ENCODE peak calls at places on chromosomes 1 and 21, in seven cellular contexts. D is CD8-positive, alpha-beta T cell; U is activated CD4-positive, alpha-beta T cell treated with anti-CD3 and anti-CD28 coated beads, Interleukin-2, amount 50 U/mL, for 48 hours; L is lung microvascular endothelial cell; H is iris pigment epithelial cell; S is stimulated activated CD8-positive, alpha-beta memory T cell treated with anti-CD3 and anti-CD28 coated beads, Interleukin-4, amount 100 ng/mL, for 24 hours; K is fibroblast of mammary gland. A is an unnamed sample.

GRCh38 chr1:229058716-229059115 is 212.2 kb upstream of the RAB4A start:
- DNase-seq in D (no peak), U (no peak), L (peak), H (peak), S (no peak), K (no peak), A (no peak)

GRCh38 chr1:83905315-83905907 is 93.5 kb downstream of the TTLL7 start:
- DNase-seq in D (no peak), U (no peak), L (peak), H (peak), S (no peak), K (peak), A (no peak)

GRCh38 chr1:208988811-208989222 is 594.7 kb upstream of the CAMK1G start:
- DNase-seq in D (no peak), U (peak), L (peak), H (peak), S (no peak), K (peak), A (no peak)

GRCh38 chr1:6223617-6224016 is 12.1 kb downstream of the ICMT start:
- DNase-seq in D (no peak), U (no peak), L (no peak), H (no peak), S (no peak), K (no peak), A (no peak)

GRCh38 chr1:219778110-219778509 is 150.2 kb downstream of the SLC30A10 start:
- DNase-seq in D (no peak), U (no peak), L (no peak), H (no peak), S (no peak), K (no peak), A (no peak)

GRCh38 chr1:89483010-89483756 is 41.4 kb upstream of the LRRC8B start:
- DNase-seq in D (peak), U (peak), L (peak), H (peak), S (peak), K (peak), A (no peak)

GRCh38 chr21:24634749-24635148 is 972.5 kb downstream of the MRPL39 start:
- DNase-seq in D (no peak), U (no peak), L (no peak), H (no peak), S (no peak), K (no peak), A (no peak)

GRCh38 chr1:176118985-176119384 is 88.1 kb downstream of the COP1 start:
- DNase-seq in D (no peak), U (no peak), L (no peak), H (peak), S (no peak), K (no peak), A (no peak)

GRCh38 chr1:224267922-224268321 is 62.0 kb downstream of the NVL start:
- DNase-seq in D (no peak), U (no peak), L (no peak), H (no peak), S (no peak), K (no peak), A (no peak)

GRCh38 chr21:26595971-26596370 is 22.9 kb upstream of the CYYR1 start:
- DNase-seq in D (no peak), U (no peak), L (no peak), H (no peak), S (no peak), K (no peak), A (no peak)

GRCh38 chr1:179303173-179303572 is 9.6 kb downstream of the SOAT1 start:
- DNase-seq in D (no peak), U (no peak), L (no peak), H (no peak), S (no peak), K (no peak), A (no peak)

GRCh38 chr21:30446969-30447368 is 6.9 kb downstream of the KRTAP15-1 start:
- DNase-seq in D (no peak), U (no peak), L (no peak), H (no peak), S (no peak), K (no peak), A (no peak)

GRCh38 chr1:110857964-110858948 is 14.7 kb upstream of the CD53 start:
- DNase-seq in D (no peak), U (no peak), L (no peak), H (no peak), S (no peak), K (no peak), A (no peak)

GRCh38 chr1:14440166-14440565 is 158.3 kb upstream of the KAZN start:
- DNase-seq in D (no peak), U (no peak), L (no peak), H (no peak), S (no peak), K (no peak), A (no peak)

GRCh38 chr1:157994081-157994581 is 686 bp downstream of the KIRREL1 start:
- DNase-seq in D (no peak), U (no peak), L (peak), H (no peak), S (no peak), K (no peak), A (no peak)

GRCh38 chr1:162310337-162310736 is 66.3 kb downstream of the SPATA46 start:
- DNase-seq in D (no peak), U (no peak), L (no peak), H (peak), S (no peak), K (peak), A (no peak)

GRCh38 chr1:65174585-65174984 is 26.6 kb downstream of the AK4 start:
- DNase-seq in D (no peak), U (no peak), L (no peak), H (peak), S (no peak), K (peak), A (no peak)

GRCh38 chr1:179728266-179728665 is 14.8 kb upstream of the FAM163A start:
- DNase-seq in D (no peak), U (no peak), L (no peak), H (no peak), S (no peak), K (peak), A (no peak)

GRCh38 chr1:16980473-16981268 is at the start of gene MFAP2:
- DNase-seq in D (no peak), U (no peak), L (peak), H (no peak), S (no peak), K (peak), A (no peak)

GRCh38 chr1:44757420-44757819 is 17.8 kb downstream of the KIF2C start:
- DNase-seq in D (no peak), U (no peak), L (no peak), H (no peak), S (no peak), K (no peak), A (no peak)

GRCh38 chr21:38804617-38805281 is 980 bp upstream of the ETS2 start:
- DNase-seq in D (no peak), U (peak), L (peak), H (peak), S (no peak), K (peak), A (no peak)

GRCh38 chr21:16742116-16742515 is 770.7 kb upstream of the CXADR start:
- DNase-seq in D (no peak), U (no peak), L (no peak), H (no peak), S (no peak), K (no peak), A (no peak)

GRCh38 chr1:239804265-239804664 is 287.4 kb upstream of the FMN2 start:
- DNase-seq in D (no peak), U (no peak), L (no peak), H (no peak), S (no peak), K (no peak), A (no peak)

GRCh38 chr1:77250126-77250525 is 30.9 kb upstream of the PIGK start:
- DNase-seq in D (no peak), U (no peak), L (no peak), H (no peak), S (no peak), K (no peak), A (no peak)

GRCh38 chr1:19053486-19053885 is 97.0 kb upstream of the IFFO2 start:
- DNase-seq in D (no peak), U (no peak), L (no peak), H (no peak), S (no peak), K (no peak), A (no peak)

GRCh38 chr21:33014331-33014730 is 11.4 kb upstream of the OLIG2 start:
- DNase-seq in D (no peak), U (no peak), L (no peak), H (no peak), S (no peak), K (no peak), A (no peak)

GRCh38 chr1:53681647-53682368 is 57.2 kb downstream of the GLIS1 start:
- DNase-seq in D (peak), U (peak), L (peak), H (peak), S (peak), K (no peak), A (no peak)

GRCh38 chr1:60949154-60949825 is 133.1 kb upstream of the NFIA start:
- DNase-seq in D (no peak), U (no peak), L (peak), H (no peak), S (no peak), K (no peak), A (no peak)

GRCh38 chr1:9929431-9930385 is 13.5 kb downstream of the LZIC start:
- DNase-seq in D (no peak), U (no peak), L (peak), H (no peak), S (no peak), K (no peak), A (no peak)

GRCh38 chr1:11526071-11526895 is 47.3 kb downstream of the DISP3 start:
- DNase-seq in D (no peak), U (no peak), L (no peak), H (no peak), S (no peak), K (no peak), A (no peak)

GRCh38 chr1:84827976-84828375 is 65.0 kb downstream of the LPAR3 start:
- DNase-seq in D (no peak), U (no peak), L (no peak), H (no peak), S (no peak), K (no peak), A (no peak)

GRCh38 chr1:160261526-160261877 is 847 bp downstream of the DCAF8 start:
- DNase-seq in D (peak), U (peak), L (peak), H (peak), S (peak), K (peak), A (no peak)

GRCh38 chr1:28890836-28891235 is 23.5 kb upstream of the EPB41 start:
- DNase-seq in D (no peak), U (no peak), L (no peak), H (no peak), S (no peak), K (no peak), A (no peak)

GRCh38 chr1:83520797-83521196 is 478.1 kb downstream of the TTLL7 start:
- DNase-seq in D (no peak), U (no peak), L (no peak), H (no peak), S (no peak), K (peak), A (no peak)

GRCh38 chr1:231734417-231734816 is 107.8 kb downstream of the DISC1 start:
- DNase-seq in D (no peak), U (peak), L (no peak), H (no peak), S (no peak), K (peak), A (no peak)

A was measured in vagina.